ENCODE peak calls at places on chromosomes 5 and 9, in eight cellular contexts. One of them, this sample, is unnamed.

GRCh38 chr9:123111427-123111826 is 78.0 kb downstream of the GPR21 start:
- DNase-seq in left cardiac atrium: no peak
- DNase-seq in uterus: no peak
- DNase-seq in HFFc6: no peak
- DNase-seq in PC-9: no peak
- DNase-seq in EL: no peak
- DNase-seq in effector memory CD8-positive, alpha-beta T cell: no peak
- DNase-seq in NCI-H2081: no peak
- DNase-seq in this sample: no peak

GRCh38 chr9:137150485-137151060 is 11.6 kb downstream of the GRIN1 start:
- DNase-seq in left cardiac atrium: no peak
- DNase-seq in uterus: no peak
- DNase-seq in HFFc6: no peak
- DNase-seq in PC-9: peak
- DNase-seq in EL: peak
- DNase-seq in effector memory CD8-positive, alpha-beta T cell: no peak
- DNase-seq in NCI-H2081: peak
- DNase-seq in this sample: peak

GRCh38 chr9:122767821-122768220 is 20.9 kb upstream of the OR5C1 start:
- DNase-seq in left cardiac atrium: no peak
- DNase-seq in uterus: no peak
- DNase-seq in HFFc6: no peak
- DNase-seq in PC-9: no peak
- DNase-seq in EL: no peak
- DNase-seq in effector memory CD8-positive, alpha-beta T cell: no peak
- DNase-seq in NCI-H2081: no peak
- DNase-seq in this sample: no peak

GRCh38 chr9:88218721-88219120 is 80.4 kb upstream of the SPATA31C2 start:
- DNase-seq in left cardiac atrium: no peak
- DNase-seq in uterus: no peak
- DNase-seq in HFFc6: peak
- DNase-seq in PC-9: no peak
- DNase-seq in EL: peak
- DNase-seq in effector memory CD8-positive, alpha-beta T cell: no peak
- DNase-seq in NCI-H2081: no peak
- DNase-seq in this sample: no peak

GRCh38 chr5:139551490-139551889 is 9.6 kb upstream of the UBE2D2 start:
- DNase-seq in left cardiac atrium: no peak
- DNase-seq in uterus: no peak
- DNase-seq in HFFc6: no peak
- DNase-seq in PC-9: no peak
- DNase-seq in EL: no peak
- DNase-seq in effector memory CD8-positive, alpha-beta T cell: no peak
- DNase-seq in NCI-H2081: no peak
- DNase-seq in this sample: no peak

GRCh38 chr9:130662099-130662926 is 2.1 kb upstream of the PRDM12 start:
- DNase-seq in left cardiac atrium: no peak
- DNase-seq in uterus: no peak
- DNase-seq in HFFc6: no peak
- DNase-seq in PC-9: no peak
- DNase-seq in EL: no peak
- DNase-seq in effector memory CD8-positive, alpha-beta T cell: no peak
- DNase-seq in NCI-H2081: no peak
- DNase-seq in this sample: no peak

GRCh38 chr9:9631302-9631701 is 981.5 kb downstream of the PTPRD start:
- DNase-seq in left cardiac atrium: no peak
- DNase-seq in uterus: no peak
- DNase-seq in HFFc6: no peak
- DNase-seq in PC-9: no peak
- DNase-seq in EL: no peak
- DNase-seq in effector memory CD8-positive, alpha-beta T cell: no peak
- DNase-seq in NCI-H2081: no peak
- DNase-seq in this sample: no peak

GRCh38 chr9:100437860-100438805 is 11.2 kb downstream of the MSANTD3 start:
- DNase-seq in left cardiac atrium: peak
- DNase-seq in uterus: peak
- DNase-seq in HFFc6: peak
- DNase-seq in PC-9: peak
- DNase-seq in EL: peak
- DNase-seq in effector memory CD8-positive, alpha-beta T cell: peak
- DNase-seq in NCI-H2081: peak
- DNase-seq in this sample: peak

GRCh38 chr5:95930541-95930940 is 31.1 kb downstream of the ELL2 start:
- DNase-seq in left cardiac atrium: no peak
- DNase-seq in uterus: no peak
- DNase-seq in HFFc6: no peak
- DNase-seq in PC-9: no peak
- DNase-seq in EL: no peak
- DNase-seq in effector memory CD8-positive, alpha-beta T cell: no peak
- DNase-seq in NCI-H2081: no peak
- DNase-seq in this sample: no peak

This sample was measured in A172.